ENCODE peak calls at places on chromosomes 16 and 17, in five cellular contexts. D is CD4-positive, alpha-beta memory T cell; X is psoas muscle; I is A549; Z is lower lobe of right lung. T is an unnamed sample. For H3K9me3, the result is how much of the 10 kb centered on the place peaks cover.

GRCh38 chr16:74667215-74667765 is 613 bp upstream of the RFWD3 start:
- DNase-seq in D (no peak), X (peak), I (peak), Z (peak), T (peak)

GRCh38 chr16:65524997-65525396 is 403.1 kb upstream of the CDH11 start:
- DNase-seq in D (no peak), X (no peak), I (no peak), Z (no peak), T (no peak)

GRCh38 chr17:20059728-20060188 is 50.6 kb downstream of the SPECC1 start:
- DNase-seq in D (no peak), X (no peak), I (peak), Z (no peak), T (no peak)

GRCh38 chr16:14576069-14576468 is 54.0 kb downstream of the PARN start:
- DNase-seq in D (no peak), X (no peak), I (no peak), Z (no peak), T (no peak)

GRCh38 chr17:57735707-57736106 is 9.4 kb downstream of the CCDC182 start:
- DNase-seq in D (no peak), X (no peak), I (peak), Z (no peak), T (no peak)

GRCh38 chr16:67071476-67072048 is 38.2 kb upstream of the PHAF1 start:
- DNase-seq in D (no peak), X (no peak), I (no peak), Z (no peak), T (no peak)

GRCh38 chr17:43637563-43638323 is 24.0 kb downstream of the MEOX1 start:
- DNase-seq in D (no peak), X (no peak), I (no peak), Z (no peak), T (no peak)

GRCh38 chr17:7258731-7259554 is 3.3 kb downstream of the CLDN7 start:
- DNase-seq in D (no peak), X (no peak), I (peak), Z (peak), T (no peak)

GRCh38 chr17:76554131-76554530 is 14.3 kb downstream of the PRCD start:
- DNase-seq in D (no peak), X (no peak), I (no peak), Z (no peak), T (no peak)

DNA sequence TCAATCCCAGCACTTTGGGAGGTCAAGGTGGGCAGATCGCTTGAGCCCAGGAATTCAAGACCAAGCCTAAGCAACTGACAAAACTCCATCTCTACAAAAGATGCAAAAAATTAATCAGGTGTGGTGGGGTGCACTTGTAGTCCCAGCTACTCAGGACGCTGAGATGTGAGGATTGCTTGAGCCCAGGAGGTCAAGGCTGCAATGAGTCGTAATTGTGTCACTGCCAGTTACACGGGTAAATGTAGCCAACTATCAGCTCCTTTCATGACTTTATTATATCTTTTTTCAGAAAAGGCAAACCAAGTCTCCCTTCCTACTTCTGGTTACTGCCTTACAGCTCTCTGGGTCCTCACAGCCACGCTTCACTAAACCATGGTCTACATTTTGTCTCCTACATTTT is 4.0 kb downstream of the SDF2 start:
- DNase-seq in D (no peak), X (no peak), I (no peak), Z (no peak), T (no peak)
- H3K9me3 ChIP-seq in D (under half), X (under half), I (under half), Z (under half), T (under half)

DNA sequence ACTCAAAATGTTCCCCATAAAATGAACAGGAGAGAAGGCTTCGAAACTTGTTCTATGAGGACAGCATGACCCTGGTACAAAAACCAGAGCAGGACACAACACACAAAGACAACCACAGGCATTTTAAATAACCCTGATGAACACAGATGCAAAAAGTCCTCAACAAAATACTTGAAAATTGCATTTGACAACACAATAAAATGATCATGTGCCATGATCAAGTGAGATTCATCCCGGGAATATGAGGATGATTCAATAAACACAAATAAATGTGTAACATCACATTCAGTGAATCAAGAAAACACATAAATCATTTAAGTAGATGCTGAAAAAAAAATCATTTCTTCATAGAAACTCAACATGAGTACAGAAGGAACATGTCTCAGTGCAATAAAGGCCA is 208.4 kb upstream of the WSB1 start:
- DNase-seq in D (no peak), X (no peak), I (no peak), Z (no peak), T (no peak)
- H3K9me3 ChIP-seq in D (under half), X (under half), I (under half), Z (under half), T (under half)

GRCh38 chr16:59573528-59574271 is 839.6 kb upstream of the GOT2 start:
- DNase-seq in D (no peak), X (no peak), I (peak), Z (no peak), T (no peak)

DNA sequence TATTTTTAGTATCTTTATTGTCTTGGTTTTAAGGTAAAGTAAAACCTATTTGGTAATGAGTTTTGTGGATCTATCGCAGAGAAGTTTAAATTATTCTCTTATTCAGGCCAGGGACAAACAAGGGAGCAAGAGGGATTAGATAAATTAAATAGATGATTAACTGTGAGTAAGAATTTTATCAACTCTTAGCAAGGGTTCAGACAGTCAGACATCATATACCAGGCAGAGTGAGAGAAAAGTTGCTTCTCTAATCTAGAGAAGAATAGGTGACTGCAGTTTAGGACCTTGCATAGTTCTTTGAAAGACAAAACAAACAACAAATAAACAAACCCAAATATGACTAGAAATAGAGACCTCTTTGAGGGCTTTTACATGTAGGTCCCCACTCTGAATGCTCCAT is 840.2 kb upstream of the GOT2 start:
- DNase-seq in D (no peak), X (no peak), I (peak), Z (no peak), T (no peak)
- H3K9me3 ChIP-seq in D (under half), X (under half), I (under half), Z (under half), T (under half)

DNA sequence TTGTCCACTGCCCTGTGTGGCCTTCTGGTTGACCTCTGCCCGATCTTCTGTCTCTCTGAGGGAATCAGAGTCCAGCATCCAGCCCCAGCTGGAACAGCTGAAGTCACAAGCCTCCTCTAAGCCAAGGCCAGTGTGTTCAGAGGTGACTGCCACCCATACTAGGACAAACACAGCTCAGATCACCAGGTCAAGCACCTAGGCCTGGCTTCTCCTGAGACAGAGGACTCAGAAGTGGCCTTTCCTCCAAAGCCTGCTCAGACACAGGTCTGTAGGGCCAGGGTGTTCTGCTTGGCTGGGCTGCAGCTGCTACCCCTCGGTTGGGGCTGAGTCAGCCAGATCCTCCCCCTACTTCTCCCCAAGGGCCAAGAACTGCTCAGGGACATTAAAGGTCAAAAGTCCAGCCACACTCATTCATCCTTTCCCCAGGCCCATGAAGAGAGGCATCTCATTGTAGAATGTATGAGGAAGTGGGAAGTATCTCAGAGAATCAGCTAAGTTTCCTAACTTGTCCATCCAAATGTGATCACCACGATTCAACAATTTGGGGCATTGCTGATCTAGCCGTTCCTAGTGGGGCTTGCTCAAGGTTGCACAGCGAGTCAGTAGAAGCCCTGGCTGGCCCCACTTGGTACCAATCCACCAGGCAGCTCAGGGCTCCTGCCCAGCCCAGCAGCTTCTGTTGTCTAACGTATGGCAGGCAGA is 7.6 kb downstream of the SLC46A1 start:
- DNase-seq in D (no peak), X (no peak), I (no peak), Z (no peak), T (no peak)
- H3K9me3 ChIP-seq in D (under half), X (under half), I (under half), Z (under half), T (under half)

GRCh38 chr16:35516551-35516950 is 2057.1 kb downstream of the TP53TG3F start:
- DNase-seq in D (no peak), X (no peak), I (no peak), Z (no peak), T (no peak)

DNA sequence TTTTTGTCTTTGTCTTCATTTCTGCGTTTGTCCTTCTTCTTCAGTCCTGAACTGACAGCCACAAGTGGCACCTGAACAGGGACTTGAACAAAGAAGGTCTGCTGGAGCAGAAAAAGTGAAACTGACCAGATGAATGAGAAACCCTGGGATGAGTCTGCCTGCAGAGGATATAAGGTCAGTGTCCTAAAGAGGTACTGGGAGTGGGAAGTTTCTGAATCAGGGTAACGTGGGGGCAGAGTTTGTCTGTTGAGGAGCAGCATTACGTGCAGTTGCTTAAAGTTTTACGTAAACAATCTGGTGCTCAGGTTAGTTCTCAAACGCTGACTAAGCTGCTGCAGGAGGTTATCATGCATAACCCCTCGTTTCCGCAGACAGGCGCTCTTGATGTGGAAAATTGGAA is 2057.6 kb downstream of the TP53TG3F start:
- DNase-seq in D (no peak), X (no peak), I (no peak), Z (no peak), T (no peak)
- H3K9me3 ChIP-seq in D (under half), X (under half), I (under half), Z (under half), T (under half)

GRCh38 chr17:70862295-70862694 is 693.0 kb downstream of the KCNJ2 start:
- DNase-seq in D (no peak), X (no peak), I (no peak), Z (no peak), T (no peak)

GRCh38 chr17:70855401-70856054 is 686.2 kb downstream of the KCNJ2 start:
- DNase-seq in D (no peak), X (no peak), I (no peak), Z (no peak), T (no peak)

GRCh38 chr17:70859829-70860228 is 690.5 kb downstream of the KCNJ2 start:
- DNase-seq in D (no peak), X (no peak), I (no peak), Z (no peak), T (no peak)

GRCh38 chr17:70857351-70857750 is 688.0 kb downstream of the KCNJ2 start:
- DNase-seq in D (no peak), X (no peak), I (no peak), Z (no peak), T (no peak)
- H3K9me3 ChIP-seq in D (under half), X (under half), I (under half), Z (under half), T (under half)

GRCh38 chr17:80486692-80487091 is 10.3 kb upstream of the NPTX1 start:
- DNase-seq in D (no peak), X (peak), I (no peak), Z (no peak), T (no peak)

GRCh38 chr17:80494547-80494946 is 18.1 kb upstream of the NPTX1 start:
- DNase-seq in D (no peak), X (no peak), I (no peak), Z (no peak), T (no peak)

GRCh38 chr17:80492343-80493136 is 16.1 kb upstream of the NPTX1 start:
- DNase-seq in D (no peak), X (peak), I (no peak), Z (no peak), T (no peak)

GRCh38 chr17:80487511-80487910 is 11.1 kb upstream of the NPTX1 start:
- DNase-seq in D (no peak), X (peak), I (no peak), Z (no peak), T (no peak)

GRCh38 chr17:80491478-80492342 is 15.3 kb upstream of the NPTX1 start:
- DNase-seq in D (no peak), X (peak), I (peak), Z (no peak), T (no peak)
- H3K9me3 ChIP-seq in D (under half), X (under half), I (under half), Z (under half), T (under half)

T was measured in T-helper 17 cell.